ENCODE peak calls at places on chromosomes 3 and 15, in seven cellular contexts. One of them, this sample, is unnamed.

GRCh38 chr3:102400142-102400541 is 34.7 kb upstream of the ZPLD1 start:
- DNase-seq in OCI-LY7: no peak
- DNase-seq in CD8-positive, alpha-beta T cell: no peak
- DNase-seq in coronary artery: no peak
- DNase-seq in astrocyte: peak
- DNase-seq in tibial nerve: no peak
- DNase-seq in IMR-90: peak
- DNase-seq in this sample: no peak

GRCh38 chr15:98967096-98967495 is 40.5 kb downstream of the PGPEP1L start:
- DNase-seq in coronary artery: no peak
- DNase-seq in IMR-90: no peak
- DNase-seq in OCI-LY7: no peak
- DNase-seq in astrocyte: no peak
- DNase-seq in tibial nerve: no peak
- DNase-seq in CD8-positive, alpha-beta T cell: no peak
- DNase-seq in this sample: no peak

GRCh38 chr3:124885466-124886167 is 1.5 kb downstream of the ITGB5 start:
- DNase-seq in tibial nerve: no peak
- DNase-seq in coronary artery: no peak
- DNase-seq in OCI-LY7: no peak
- DNase-seq in CD8-positive, alpha-beta T cell: no peak
- DNase-seq in IMR-90: no peak
- DNase-seq in astrocyte: no peak
- DNase-seq in this sample: no peak

GRCh38 chr3:11392689-11393114 is 120.5 kb downstream of the ATG7 start:
- DNase-seq in IMR-90: no peak
- DNase-seq in coronary artery: no peak
- DNase-seq in astrocyte: no peak
- DNase-seq in tibial nerve: no peak
- DNase-seq in OCI-LY7: no peak
- DNase-seq in CD8-positive, alpha-beta T cell: no peak
- DNase-seq in this sample: no peak

GRCh38 chr3:78992400-78992799 is 775.4 kb downstream of the ROBO1 start:
- DNase-seq in IMR-90: no peak
- DNase-seq in coronary artery: no peak
- DNase-seq in tibial nerve: no peak
- DNase-seq in CD8-positive, alpha-beta T cell: no peak
- DNase-seq in astrocyte: no peak
- DNase-seq in OCI-LY7: no peak
- DNase-seq in this sample: no peak

GRCh38 chr15:101255615-101256350 is 3.9 kb upstream of the CHSY1 start:
- DNase-seq in IMR-90: peak
- DNase-seq in astrocyte: peak
- DNase-seq in coronary artery: no peak
- DNase-seq in CD8-positive, alpha-beta T cell: no peak
- DNase-seq in OCI-LY7: no peak
- DNase-seq in tibial nerve: no peak
- DNase-seq in this sample: no peak

GRCh38 chr3:197926418-197926817 is 23.6 kb upstream of the RPL35A start:
- DNase-seq in CD8-positive, alpha-beta T cell: no peak
- DNase-seq in OCI-LY7: peak
- DNase-seq in astrocyte: no peak
- DNase-seq in IMR-90: no peak
- DNase-seq in tibial nerve: no peak
- DNase-seq in coronary artery: no peak
- DNase-seq in this sample: no peak

GRCh38 chr3:186826978-186827857 is 15.3 kb upstream of the ADIPOQ start:
- DNase-seq in CD8-positive, alpha-beta T cell: peak
- DNase-seq in coronary artery: peak
- DNase-seq in astrocyte: peak
- DNase-seq in OCI-LY7: peak
- DNase-seq in tibial nerve: peak
- DNase-seq in IMR-90: peak
- DNase-seq in this sample: peak

GRCh38 chr15:29854413-29854812 is 32.1 kb upstream of the TJP1 start:
- DNase-seq in OCI-LY7: no peak
- DNase-seq in tibial nerve: no peak
- DNase-seq in CD8-positive, alpha-beta T cell: no peak
- DNase-seq in coronary artery: no peak
- DNase-seq in IMR-90: no peak
- DNase-seq in astrocyte: no peak
- DNase-seq in this sample: peak

GRCh38 chr15:77656294-77656693 is 23.6 kb upstream of the LINGO1 start:
- DNase-seq in IMR-90: no peak
- DNase-seq in coronary artery: no peak
- DNase-seq in OCI-LY7: no peak
- DNase-seq in CD8-positive, alpha-beta T cell: no peak
- DNase-seq in tibial nerve: no peak
- DNase-seq in astrocyte: no peak
- DNase-seq in this sample: no peak

GRCh38 chr3:62319570-62320243 is 53.6 kb downstream of the FEZF2 start:
- DNase-seq in astrocyte: no peak
- DNase-seq in coronary artery: no peak
- DNase-seq in CD8-positive, alpha-beta T cell: no peak
- DNase-seq in IMR-90: no peak
- DNase-seq in tibial nerve: no peak
- DNase-seq in OCI-LY7: no peak
- DNase-seq in this sample: no peak

GRCh38 chr3:70981252-70981933 is 602.1 kb downstream of the FOXP1 start:
- DNase-seq in IMR-90: no peak
- DNase-seq in OCI-LY7: no peak
- DNase-seq in astrocyte: no peak
- DNase-seq in tibial nerve: no peak
- DNase-seq in coronary artery: no peak
- DNase-seq in CD8-positive, alpha-beta T cell: no peak
- DNase-seq in this sample: no peak
- TF ChIP-seq CTCF in IMR-90: no peak
- TF ChIP-seq CTCF in OCI-LY7: no peak
- TF ChIP-seq CTCF in astrocyte: no peak
- TF ChIP-seq CTCF in tibial nerve: no peak
- TF ChIP-seq CTCF in coronary artery: no peak
- TF ChIP-seq CTCF in CD8-positive, alpha-beta T cell: no peak
- TF ChIP-seq CTCF in this sample: no peak

GRCh38 chr3:52330194-52330805 is 14.2 kb downstream of the DNAH1 start:
- DNase-seq in astrocyte: no peak
- DNase-seq in tibial nerve: no peak
- DNase-seq in IMR-90: no peak
- DNase-seq in coronary artery: no peak
- DNase-seq in CD8-positive, alpha-beta T cell: no peak
- DNase-seq in OCI-LY7: no peak
- DNase-seq in this sample: no peak

GRCh38 chr3:52328536-52329080 is 12.5 kb downstream of the DNAH1 start:
- DNase-seq in IMR-90: no peak
- DNase-seq in tibial nerve: no peak
- DNase-seq in coronary artery: no peak
- DNase-seq in CD8-positive, alpha-beta T cell: no peak
- DNase-seq in OCI-LY7: no peak
- DNase-seq in astrocyte: no peak
- DNase-seq in this sample: no peak

GRCh38 chr3:52331091-52331490 is 15.0 kb downstream of the DNAH1 start:
- DNase-seq in OCI-LY7: no peak
- DNase-seq in astrocyte: no peak
- DNase-seq in CD8-positive, alpha-beta T cell: no peak
- DNase-seq in IMR-90: no peak
- DNase-seq in coronary artery: no peak
- DNase-seq in tibial nerve: no peak
- DNase-seq in this sample: no peak

GRCh38 chr3:52331906-52332305 is 15.8 kb downstream of the DNAH1 start:
- DNase-seq in OCI-LY7: peak
- DNase-seq in tibial nerve: no peak
- DNase-seq in astrocyte: no peak
- DNase-seq in CD8-positive, alpha-beta T cell: no peak
- DNase-seq in coronary artery: no peak
- DNase-seq in IMR-90: no peak
- DNase-seq in this sample: no peak

DNA sequence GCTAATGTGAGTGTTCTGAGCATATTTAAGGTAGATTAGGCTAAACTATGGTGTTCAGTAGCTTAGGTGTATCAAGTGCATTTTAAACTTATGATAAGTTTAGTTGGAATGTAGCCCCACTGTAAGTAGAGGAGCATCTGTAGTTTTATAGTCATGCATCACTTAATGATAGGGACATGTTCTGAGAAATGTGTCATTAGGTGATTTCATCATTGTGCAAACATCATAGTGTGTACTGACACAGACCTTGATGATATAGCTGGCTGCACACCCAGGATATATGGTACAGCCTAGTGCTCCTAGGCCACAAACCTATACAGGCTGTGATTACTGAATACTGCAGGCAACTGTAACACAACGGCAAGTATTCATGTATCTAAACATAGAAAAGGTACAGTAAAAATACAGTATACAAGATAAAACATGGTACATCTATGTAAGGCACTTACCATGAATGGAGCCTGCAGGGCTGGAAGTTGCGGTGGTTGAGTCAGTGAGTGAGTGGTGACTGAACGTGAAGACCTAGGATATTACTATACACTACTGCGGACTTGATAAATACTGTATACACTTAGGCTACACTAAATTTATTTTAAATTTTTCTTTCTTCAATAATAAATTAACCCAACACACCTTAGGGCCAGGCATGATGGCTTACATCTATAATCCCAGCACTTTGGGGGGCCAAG is 17.9 kb downstream of the DNAH1 start:
- DNase-seq in OCI-LY7: no peak
- DNase-seq in IMR-90: peak
- DNase-seq in CD8-positive, alpha-beta T cell: no peak
- DNase-seq in astrocyte: no peak
- DNase-seq in tibial nerve: no peak
- DNase-seq in coronary artery: no peak
- DNase-seq in this sample: no peak
- H3K27ac ChIP-seq in OCI-LY7: no peak
- H3K27ac ChIP-seq in IMR-90: no peak
- H3K27ac ChIP-seq in CD8-positive, alpha-beta T cell: no peak
- H3K27ac ChIP-seq in astrocyte: no peak
- H3K27ac ChIP-seq in tibial nerve: no peak
- H3K27ac ChIP-seq in coronary artery: no peak
- H3K27ac ChIP-seq in this sample: no peak

DNA sequence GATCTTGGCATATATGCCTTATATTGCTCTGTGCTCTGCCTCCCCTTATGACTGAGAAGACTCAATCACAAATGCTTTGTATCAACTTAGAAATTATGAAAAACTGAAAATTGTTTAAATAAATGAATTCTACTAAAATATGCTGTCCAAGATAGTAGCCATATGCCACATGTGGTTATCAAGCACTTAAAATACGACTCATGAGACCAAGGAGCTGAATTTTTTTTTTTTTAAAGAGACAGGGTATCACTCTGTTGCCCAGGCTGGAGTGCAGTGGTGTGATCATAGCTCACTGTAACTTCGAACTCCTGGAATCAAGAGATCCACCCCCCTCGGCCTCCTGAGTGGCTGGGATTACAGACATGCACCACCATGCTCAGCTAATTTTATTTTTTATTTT is 118.3 kb downstream of the RFTN1 start:
- DNase-seq in OCI-LY7: no peak
- DNase-seq in coronary artery: no peak
- DNase-seq in IMR-90: no peak
- DNase-seq in CD8-positive, alpha-beta T cell: no peak
- DNase-seq in tibial nerve: no peak
- DNase-seq in astrocyte: no peak
- DNase-seq in this sample: no peak
- TF ChIP-seq CTCF in OCI-LY7: no peak
- TF ChIP-seq CTCF in coronary artery: no peak
- TF ChIP-seq CTCF in IMR-90: no peak
- TF ChIP-seq CTCF in CD8-positive, alpha-beta T cell: no peak
- TF ChIP-seq CTCF in tibial nerve: no peak
- TF ChIP-seq CTCF in astrocyte: no peak
- TF ChIP-seq CTCF in this sample: no peak

GRCh38 chr15:90033006-90033405 is 31.9 kb downstream of the ZNF710 start:
- DNase-seq in IMR-90: no peak
- DNase-seq in OCI-LY7: no peak
- DNase-seq in coronary artery: no peak
- DNase-seq in tibial nerve: no peak
- DNase-seq in CD8-positive, alpha-beta T cell: no peak
- DNase-seq in astrocyte: no peak
- DNase-seq in this sample: no peak

GRCh38 chr15:90031231-90031791 is 30.2 kb downstream of the ZNF710 start:
- DNase-seq in IMR-90: peak
- DNase-seq in coronary artery: peak
- DNase-seq in tibial nerve: no peak
- DNase-seq in astrocyte: no peak
- DNase-seq in CD8-positive, alpha-beta T cell: no peak
- DNase-seq in OCI-LY7: peak
- DNase-seq in this sample: peak

GRCh38 chr15:90029024-90029423 is 27.9 kb downstream of the ZNF710 start:
- DNase-seq in OCI-LY7: no peak
- DNase-seq in IMR-90: no peak
- DNase-seq in coronary artery: peak
- DNase-seq in tibial nerve: no peak
- DNase-seq in CD8-positive, alpha-beta T cell: no peak
- DNase-seq in astrocyte: no peak
- DNase-seq in this sample: no peak

GRCh38 chr15:90028376-90028775 is 27.3 kb downstream of the ZNF710 start:
- DNase-seq in CD8-positive, alpha-beta T cell: no peak
- DNase-seq in IMR-90: no peak
- DNase-seq in tibial nerve: no peak
- DNase-seq in OCI-LY7: no peak
- DNase-seq in coronary artery: peak
- DNase-seq in astrocyte: no peak
- DNase-seq in this sample: no peak

GRCh38 chr15:90030376-90030775 is 29.3 kb downstream of the ZNF710 start:
- DNase-seq in astrocyte: no peak
- DNase-seq in coronary artery: peak
- DNase-seq in tibial nerve: no peak
- DNase-seq in CD8-positive, alpha-beta T cell: no peak
- DNase-seq in IMR-90: no peak
- DNase-seq in OCI-LY7: no peak
- DNase-seq in this sample: no peak
- H3K27ac ChIP-seq in astrocyte: no peak
- H3K27ac ChIP-seq in coronary artery: no peak
- H3K27ac ChIP-seq in tibial nerve: no peak
- H3K27ac ChIP-seq in CD8-positive, alpha-beta T cell: no peak
- H3K27ac ChIP-seq in IMR-90: no peak
- H3K27ac ChIP-seq in OCI-LY7: no peak
- H3K27ac ChIP-seq in this sample: no peak